ENCODE peak calls at places on chromosomes 4 and X, in six cellular contexts. O is stimulated activated CD4-positive, alpha-beta T cell treated with anti-CD3 and anti-CD28 coated beads, TNF-alpha, amount 100 ng/mL, for 1 hour; B is naive thymus-derived CD4-positive, alpha-beta T cell; A is GM23248; Z is mesothelial cell of epicardium; R is MG63. H is an unnamed sample.

GRCh38 chrX:124268099-124268498 is 64.4 kb upstream of the TEX13D start:
- DNase-seq in O (no peak), B (no peak), A (no peak), Z (no peak), R (no peak), H (no peak)

GRCh38 chr4:8306511-8307021 is 37.0 kb downstream of the HTRA3 start:
- DNase-seq in O (no peak), B (no peak), A (peak), Z (no peak), R (no peak), H (no peak)

GRCh38 chr4:97394653-97395052 is 748.6 kb downstream of the STPG2 start:
- DNase-seq in O (no peak), B (no peak), A (no peak), Z (no peak), R (no peak), H (no peak)

GRCh38 chr4:61522312-61522711 is 322.2 kb downstream of the ADGRL3 start:
- DNase-seq in O (no peak), B (no peak), A (no peak), Z (no peak), R (no peak), H (no peak)

GRCh38 chrX:37684918-37685317 is 673 bp upstream of the XK start:
- DNase-seq in O (no peak), B (no peak), A (no peak), Z (no peak), R (no peak), H (no peak)

GRCh38 chrX:133337250-133337649 is 78.0 kb downstream of the GPC4 start:
- DNase-seq in O (no peak), B (no peak), A (no peak), Z (peak), R (no peak), H (no peak)

GRCh38 chr4:3717241-3717640 is 48.9 kb upstream of the ADRA2C start:
- DNase-seq in O (no peak), B (no peak), A (no peak), Z (no peak), R (no peak), H (no peak)

GRCh38 chrX:53479295-53479694 is 45.1 kb upstream of the HSD17B10 start:
- DNase-seq in O (no peak), B (no peak), A (no peak), Z (no peak), R (no peak), H (no peak)

GRCh38 chrX:46814966-46815365 is 21.9 kb upstream of the RP2 start:
- DNase-seq in O (no peak), B (no peak), A (peak), Z (no peak), R (peak), H (peak)

GRCh38 chr4:61500883-61501282 is 300.8 kb downstream of the ADGRL3 start:
- DNase-seq in O (no peak), B (no peak), A (no peak), Z (no peak), R (no peak), H (no peak)

GRCh38 chrX:131869182-131869581 is 153.9 kb upstream of the STK26 start:
- DNase-seq in O (no peak), B (no peak), A (no peak), Z (no peak), R (no peak), H (no peak)

GRCh38 chr4:111988514-111988913 is 156.7 kb upstream of the FAM241A start:
- DNase-seq in O (no peak), B (no peak), A (no peak), Z (no peak), R (no peak), H (no peak)

GRCh38 chrX:39759526-39760224 is 338.1 kb downstream of the BCOR start:
- DNase-seq in O (no peak), B (no peak), A (peak), Z (peak), R (peak), H (peak)

GRCh38 chr4:1979477-1980196 is 29.1 kb downstream of the NELFA start:
- DNase-seq in O (no peak), B (no peak), A (no peak), Z (no peak), R (no peak), H (no peak)

GRCh38 chrX:55450259-55450658 is 1.7 kb upstream of the MAGEH1 start:
- DNase-seq in O (no peak), B (no peak), A (peak), Z (no peak), R (no peak), H (peak)

GRCh38 chr4:19327364-19327763 is 924.3 kb upstream of the SLIT2 start:
- DNase-seq in O (no peak), B (no peak), A (peak), Z (no peak), R (no peak), H (peak)

GRCh38 chr4:115723621-115724020 is 610.2 kb upstream of the NDST4 start:
- DNase-seq in O (no peak), B (no peak), A (no peak), Z (no peak), R (no peak), H (no peak)

GRCh38 chrX:15804563-15804962 is 14.3 kb downstream of the ZRSR2 start:
- DNase-seq in O (no peak), B (no peak), A (no peak), Z (no peak), R (no peak), H (no peak)

GRCh38 chrX:70769659-70770232 is 138.8 kb downstream of the TEX11 start:
- DNase-seq in O (no peak), B (no peak), A (peak), Z (no peak), R (no peak), H (no peak)

GRCh38 chr4:143286733-143287570 is 49.7 kb upstream of the GAB1 start:
- DNase-seq in O (no peak), B (no peak), A (peak), Z (no peak), R (no peak), H (peak)

GRCh38 chrX:2514131-2514530 is 13.4 kb upstream of the DHRSX start:
- DNase-seq in O (no peak), B (no peak), A (no peak), Z (no peak), R (no peak), H (no peak)

GRCh38 chrX:115912372-115912897 is 258.1 kb upstream of the AGTR2 start:
- DNase-seq in O (no peak), B (no peak), A (peak), Z (no peak), R (no peak), H (no peak)

GRCh38 chrX:333611-334311 is 15.2 kb upstream of the GTPBP6 start:
- DNase-seq in O (no peak), B (no peak), A (no peak), Z (no peak), R (no peak), H (no peak)

GRCh38 chrX:128975716-128976115 is 547.6 kb downstream of the SMARCA1 start:
- DNase-seq in O (no peak), B (peak), A (peak), Z (peak), R (no peak), H (no peak)

GRCh38 chrX:41116948-41117347 is 31.7 kb downstream of the USP9X start:
- DNase-seq in O (no peak), B (peak), A (no peak), Z (no peak), R (no peak), H (no peak)

GRCh38 chr4:74516321-74516720 is 71.4 kb downstream of the AREG start:
- DNase-seq in O (no peak), B (no peak), A (peak), Z (no peak), R (no peak), H (no peak)

GRCh38 chr4:77269505-77269904 is 112.5 kb downstream of the CCNG2 start:
- DNase-seq in O (no peak), B (no peak), A (peak), Z (no peak), R (no peak), H (no peak)

GRCh38 chrX:64976673-64977040 is 407 bp upstream of the ZC4H2 start:
- DNase-seq in O (no peak), B (no peak), A (no peak), Z (no peak), R (no peak), H (no peak)

GRCh38 chrX:24294619-24295018 is 19.2 kb downstream of the SUPT20HL2 start:
- DNase-seq in O (no peak), B (no peak), A (peak), Z (no peak), R (peak), H (peak)

GRCh38 chrX:66164470-66164869 is 423 bp downstream of the HEPH start:
- DNase-seq in O (no peak), B (no peak), A (peak), Z (no peak), R (no peak), H (no peak)

GRCh38 chr4:41213563-41214157 is 682 bp downstream of the APBB2 start:
- DNase-seq in O (no peak), B (no peak), A (peak), Z (no peak), R (no peak), H (peak)

GRCh38 chrX:25191403-25191802 is 175.6 kb upstream of the ARX start:
- DNase-seq in O (no peak), B (no peak), A (no peak), Z (no peak), R (no peak), H (no peak)

GRCh38 chr4:33714971-33715370 is 2529.3 kb downstream of the ARAP2 start:
- DNase-seq in O (no peak), B (no peak), A (no peak), Z (no peak), R (no peak), H (peak)

GRCh38 chr4:145523117-145523516 is 41.5 kb downstream of the SMAD1 start:
- DNase-seq in O (no peak), B (no peak), A (peak), Z (no peak), R (no peak), H (no peak)

GRCh38 chr4:20532096-20532495 is 168.2 kb upstream of the PACRGL start:
- DNase-seq in O (no peak), B (no peak), A (no peak), Z (no peak), R (no peak), H (no peak)

H was measured in EL.